ENCODE peak calls at places on chromosome 1, in seven cellular contexts. T, X, W, K, I, V and Y are unnamed samples.

GRCh38 chr1:156198831-156199349 is 5.0 kb downstream of the SLC25A44 start:
- DNase-seq in V (no peak), T (no peak), W (no peak), I (no peak), X (no peak), K (no peak), Y (no peak)

GRCh38 chr1:32116531-32116930 is 8.7 kb downstream of the KPNA6 start:
- DNase-seq in V (no peak), I (no peak), T (no peak), W (no peak), X (no peak), K (no peak), Y (no peak)

GRCh38 chr1:245679796-245680195 is 525.0 kb downstream of the KIF26B start:
- DNase-seq in I (no peak), W (no peak), K (no peak), V (no peak), X (no peak), T (no peak), Y (no peak)

GRCh38 chr1:187338762-187339412 is 510.1 kb downstream of the PLA2G4A start:
- DNase-seq in X (no peak), W (no peak), K (no peak), V (no peak), I (no peak), T (no peak), Y (no peak)

GRCh38 chr1:26408604-26409003 is 2.0 kb upstream of the LIN28A start:
- DNase-seq in I (peak), T (peak), K (peak), X (peak), V (no peak), W (peak), Y (no peak)

GRCh38 chr1:150981177-150981804 is 801 bp upstream of the ANXA9 start:
- DNase-seq in I (no peak), T (no peak), X (peak), K (no peak), W (no peak), V (peak), Y (peak)

GRCh38 chr1:12232221-12232620 is 2.4 kb downstream of the VPS13D start:
- DNase-seq in I (no peak), W (no peak), T (peak), X (peak), K (no peak), V (no peak), Y (no peak)

GRCh38 chr1:171113377-171113776 is 22.7 kb downstream of the FMO3 start:
- DNase-seq in I (no peak), X (no peak), V (no peak), W (no peak), T (no peak), K (no peak), Y (no peak)

GRCh38 chr1:85587846-85588245 is 7.3 kb downstream of the CCN1 start:
- DNase-seq in V (no peak), X (no peak), T (no peak), I (no peak), W (no peak), K (no peak), Y (peak)

GRCh38 chr1:65541161-65541560 is 120.7 kb downstream of the LEPR start:
- DNase-seq in T (no peak), W (no peak), K (no peak), V (no peak), I (no peak), X (no peak), Y (no peak)

GRCh38 chr1:156767879-156768608 is 709 bp downstream of the PRCC start:
- DNase-seq in W (no peak), I (no peak), T (peak), K (no peak), X (no peak), V (peak), Y (peak)

GRCh38 chr1:231612393-231613089 is 14.0 kb upstream of the DISC1 start:
- DNase-seq in I (no peak), V (no peak), K (no peak), T (no peak), X (no peak), W (no peak), Y (no peak)

GRCh38 chr1:41574842-41575241 is 90.4 kb upstream of the EDN2 start:
- DNase-seq in T (no peak), W (no peak), I (no peak), K (no peak), X (no peak), V (no peak), Y (no peak)